ENCODE peak calls at places on chromosomes 11 and 22, in seven cellular contexts. P is stimulated activated CD4-positive, alpha-beta T cell treated with anti-CD3 and anti-CD28 coated beads, TNF-alpha, amount 100 ng/mL, for 1 hour; D is Peyer's patch; L is fibroblast of lung; N is GM20000; G is AG04449; T is activated CD4-positive, alpha-beta T cell treated with anti-CD3 and anti-CD28 coated beads for 24 hours. J is an unnamed sample.

GRCh38 chr22:22558972-22559603 is at the start of gene PRAME:
- DNase-seq in P (peak), D (peak), L (peak), N (peak), G (no peak), T (peak), J (peak)

GRCh38 chr11:13984616-13985474 is 22.3 kb downstream of the SPON1 start:
- DNase-seq in P (no peak), D (no peak), L (peak), N (no peak), G (peak), T (no peak), J (no peak)

GRCh38 chr11:119671048-119671447 is 58.0 kb downstream of the NECTIN1 start:
- DNase-seq in P (no peak), D (peak), L (peak), N (no peak), G (no peak), T (no peak), J (no peak)

GRCh38 chr11:132142102-132142501 is 771.7 kb downstream of the NTM start:
- DNase-seq in P (no peak), D (no peak), L (no peak), N (no peak), G (no peak), T (no peak), J (no peak)

GRCh38 chr11:57116654-57117053 is 65.1 kb upstream of the LRRC55 start:
- DNase-seq in P (no peak), D (peak), L (peak), N (peak), G (peak), T (no peak), J (peak)

GRCh38 chr22:48824673-48825651 is 1002.7 kb downstream of the BRD1 start:
- DNase-seq in P (no peak), D (peak), L (peak), N (no peak), G (no peak), T (no peak), J (peak)

GRCh38 chr22:27107824-27108223 is 450.4 kb downstream of the MIAT start:
- DNase-seq in P (no peak), D (peak), L (peak), N (no peak), G (peak), T (no peak), J (peak)

GRCh38 chr11:910044-910588 is 494 bp downstream of the CHID1 start:
- DNase-seq in P (no peak), D (no peak), L (peak), N (no peak), G (no peak), T (no peak), J (no peak)

GRCh38 chr11:76666830-76667229 is 3.7 kb downstream of the LRRC32 start:
- DNase-seq in P (no peak), D (peak), L (no peak), N (no peak), G (no peak), T (no peak), J (no peak)

GRCh38 chr11:122663764-122664163 is 8.2 kb downstream of the UBASH3B start:
- DNase-seq in P (no peak), D (no peak), L (peak), N (no peak), G (no peak), T (no peak), J (no peak)

GRCh38 chr11:6268811-6269210 is 9.2 kb downstream of the CCKBR start:
- DNase-seq in P (no peak), D (no peak), L (peak), N (no peak), G (no peak), T (no peak), J (peak)

GRCh38 chr11:43920598-43921419 is 21.6 kb upstream of the C11orf96 start:
- DNase-seq in P (no peak), D (peak), L (peak), N (no peak), G (peak), T (no peak), J (no peak)

GRCh38 chr22:44879301-44879680 is 126.9 kb downstream of the ARHGAP8 start:
- DNase-seq in P (no peak), D (no peak), L (no peak), N (no peak), G (no peak), T (no peak), J (peak)

GRCh38 chr11:67282876-67283371 is 6.2 kb upstream of the ANKRD13D start:
- DNase-seq in P (no peak), D (no peak), L (no peak), N (no peak), G (no peak), T (no peak), J (no peak)

GRCh38 chr11:106480581-106481185 is 403.2 kb downstream of the AASDHPPT start:
- DNase-seq in P (no peak), D (no peak), L (peak), N (no peak), G (no peak), T (no peak), J (no peak)

GRCh38 chr22:36331912-36332622 is 55.7 kb downstream of the MYH9 start:
- DNase-seq in P (no peak), D (peak), L (peak), N (peak), G (no peak), T (no peak), J (peak)

GRCh38 chr11:45110562-45110961 is 35.9 kb upstream of the PRDM11 start:
- DNase-seq in P (no peak), D (peak), L (peak), N (peak), G (no peak), T (peak), J (peak)

GRCh38 chr22:33653525-33654063 is 266.7 kb downstream of the LARGE1 start:
- DNase-seq in P (no peak), D (no peak), L (no peak), N (no peak), G (no peak), T (no peak), J (no peak)

GRCh38 chr11:73715551-73715950 is 45.3 kb downstream of the RAB6A start:
- DNase-seq in P (no peak), D (no peak), L (no peak), N (no peak), G (no peak), T (no peak), J (no peak)

GRCh38 chr11:123573291-123573690 is 81.1 kb downstream of the SCN3B start:
- DNase-seq in P (no peak), D (no peak), L (no peak), N (no peak), G (no peak), T (no peak), J (no peak)

GRCh38 chr11:64864473-64865285 is 13.7 kb downstream of the EHD1 start:
- DNase-seq in P (no peak), D (peak), L (peak), N (peak), G (peak), T (no peak), J (no peak)

GRCh38 chr11:68763181-68763721 is 11.9 kb upstream of the TESMIN start:
- DNase-seq in P (no peak), D (no peak), L (no peak), N (no peak), G (no peak), T (no peak), J (no peak)

GRCh38 chr22:26953380-26953807 is 296.0 kb downstream of the MIAT start:
- DNase-seq in P (no peak), D (no peak), L (peak), N (no peak), G (no peak), T (no peak), J (peak)

GRCh38 chr11:8963569-8964323 is 496 bp downstream of the TMEM9B start:
- DNase-seq in P (peak), D (peak), L (peak), N (peak), G (no peak), T (peak), J (peak)

GRCh38 chr11:95711945-95712221 is 77.7 kb downstream of the FAM76B start:
- DNase-seq in P (no peak), D (no peak), L (no peak), N (no peak), G (no peak), T (no peak), J (no peak)

GRCh38 chr11:65851083-65851579 is 6.8 kb downstream of the CFL1 start:
- DNase-seq in P (no peak), D (no peak), L (no peak), N (no peak), G (no peak), T (no peak), J (peak)

GRCh38 chr11:102115557-102115956 is 5.3 kb downstream of the YAP1 start:
- DNase-seq in P (no peak), D (no peak), L (peak), N (no peak), G (no peak), T (no peak), J (peak)

GRCh38 chr11:86955674-86956522 is 703 bp upstream of the FZD4 start:
- DNase-seq in P (no peak), D (peak), L (peak), N (peak), G (no peak), T (no peak), J (peak)

GRCh38 chr11:20367313-20367948 is 3.9 kb downstream of the HTATIP2 start:
- DNase-seq in P (peak), D (peak), L (peak), N (no peak), G (peak), T (peak), J (no peak)

GRCh38 chr22:16932577-16932976 is 75.4 kb downstream of the GAB4 start:
- DNase-seq in P (no peak), D (no peak), L (no peak), N (no peak), G (no peak), T (no peak), J (peak)

J was measured in endodermal cell.